ENCODE peak calls at places on chromosomes 12 and 14, in nine cellular contexts. U is GM23338, F is stomach, M is Panc1, Q is sigmoid colon, T is HepG2, L is transverse colon, V is GM12878, D is suprapubic skin. K is an unnamed sample.

GRCh38 chr12:56164345-56164729 is 6.2 kb downstream of the MYL6 start:
- DNase-seq in U (no peak), F (no peak), M (no peak), Q (no peak), T (no peak), L (no peak), V (no peak), D (no peak), K (no peak)

GRCh38 chr12:68899251-68899771 is 33.7 kb downstream of the CPM start:
- DNase-seq in U (no peak), F (peak), M (no peak), Q (peak), T (peak), L (peak), V (no peak), D (no peak), K (peak)

GRCh38 chr14:92513966-92514843 is 624 bp downstream of the RIN3 start:
- DNase-seq in U (peak), F (no peak), M (no peak), Q (peak), T (peak), L (peak), V (no peak), D (no peak), K (no peak)

GRCh38 chr14:79704406-79704805 is 506.9 kb downstream of the DIO2 start:
- DNase-seq in U (no peak), F (no peak), M (no peak), Q (no peak), T (no peak), L (no peak), V (no peak), D (no peak), K (no peak)

GRCh38 chr12:9706081-9706685 is 26.7 kb downstream of the CLECL1 start:
- DNase-seq in U (no peak), F (no peak), M (no peak), Q (no peak), T (no peak), L (no peak), V (no peak), D (no peak), K (no peak)

GRCh38 chr12:113334786-113335539 is at the start of gene SLC8B1:
- DNase-seq in U (peak), F (peak), M (no peak), Q (peak), T (peak), L (peak), V (no peak), D (peak), K (peak)

GRCh38 chr14:75333523-75334190 is 55.0 kb downstream of the FOS start:
- DNase-seq in U (no peak), F (no peak), M (no peak), Q (peak), T (no peak), L (no peak), V (no peak), D (no peak), K (no peak)

GRCh38 chr12:27014859-27015729 is 910 bp upstream of the TM7SF3 start:
- DNase-seq in U (no peak), F (no peak), M (no peak), Q (no peak), T (no peak), L (no peak), V (no peak), D (no peak), K (no peak)

GRCh38 chr12:62268956-62269355 is 8.8 kb downstream of the USP15 start:
- DNase-seq in U (no peak), F (no peak), M (no peak), Q (no peak), T (no peak), L (no peak), V (no peak), D (no peak), K (no peak)

GRCh38 chr12:63995512-63995911 is 151.0 kb downstream of the SRGAP1 start:
- DNase-seq in U (no peak), F (no peak), M (no peak), Q (no peak), T (no peak), L (no peak), V (no peak), D (no peak), K (no peak)

GRCh38 chr12:93185369-93185741 is 192.4 kb upstream of the NUDT4 start:
- DNase-seq in U (no peak), F (no peak), M (no peak), Q (no peak), T (no peak), L (no peak), V (no peak), D (no peak), K (no peak)

GRCh38 chr12:58871557-58871956 is 48.7 kb downstream of the LRIG3 start:
- DNase-seq in U (no peak), F (no peak), M (no peak), Q (no peak), T (no peak), L (no peak), V (no peak), D (no peak), K (no peak)

GRCh38 chr14:95047754-95048153 is 109.6 kb downstream of the DICER1 start:
- DNase-seq in U (no peak), F (peak), M (no peak), Q (peak), T (no peak), L (no peak), V (no peak), D (no peak), K (no peak)

GRCh38 chr12:94535614-94535932 is 75.9 kb upstream of the CEP83 start:
- DNase-seq in U (no peak), F (no peak), M (no peak), Q (no peak), T (peak), L (no peak), V (no peak), D (no peak), K (peak)

GRCh38 chr12:31715283-31715825 is 13.5 kb downstream of the AMN1 start:
- DNase-seq in U (peak), F (no peak), M (no peak), Q (no peak), T (peak), L (no peak), V (peak), D (no peak), K (no peak)

GRCh38 chr12:19800884-19801283 is 361.6 kb downstream of the AEBP2 start:
- DNase-seq in U (no peak), F (no peak), M (no peak), Q (no peak), T (no peak), L (no peak), V (peak), D (no peak), K (no peak)

GRCh38 chr14:63777024-63777423 is 49.2 kb upstream of the SGPP1 start:
- DNase-seq in U (no peak), F (no peak), M (no peak), Q (no peak), T (peak), L (no peak), V (no peak), D (no peak), K (no peak)

GRCh38 chr14:93941293-93941910 is 14.3 kb downstream of the FAM181A start:
- DNase-seq in U (no peak), F (no peak), M (no peak), Q (no peak), T (no peak), L (no peak), V (no peak), D (no peak), K (no peak)

GRCh38 chr12:44968960-44969359 is 81.9 kb downstream of the DBX2 start:
- DNase-seq in U (no peak), F (no peak), M (no peak), Q (no peak), T (no peak), L (no peak), V (no peak), D (no peak), K (no peak)

GRCh38 chr14:76126066-76126465 is 25.7 kb upstream of the GPATCH2L start:
- DNase-seq in U (no peak), F (no peak), M (no peak), Q (no peak), T (no peak), L (no peak), V (no peak), D (no peak), K (no peak)

GRCh38 chr12:49019435-49020317 is 1.1 kb upstream of the PRKAG1 start:
- DNase-seq in U (peak), F (no peak), M (no peak), Q (no peak), T (peak), L (peak), V (no peak), D (peak), K (no peak)

GRCh38 chr12:40054554-40055226 is 51.2 kb downstream of the SLC2A13 start:
- DNase-seq in U (no peak), F (no peak), M (no peak), Q (peak), T (no peak), L (peak), V (no peak), D (no peak), K (no peak)

GRCh38 chr12:47356129-47356622 is 276.4 kb upstream of the AMIGO2 start:
- DNase-seq in U (no peak), F (no peak), M (no peak), Q (no peak), T (no peak), L (no peak), V (peak), D (no peak), K (no peak)

DNA sequence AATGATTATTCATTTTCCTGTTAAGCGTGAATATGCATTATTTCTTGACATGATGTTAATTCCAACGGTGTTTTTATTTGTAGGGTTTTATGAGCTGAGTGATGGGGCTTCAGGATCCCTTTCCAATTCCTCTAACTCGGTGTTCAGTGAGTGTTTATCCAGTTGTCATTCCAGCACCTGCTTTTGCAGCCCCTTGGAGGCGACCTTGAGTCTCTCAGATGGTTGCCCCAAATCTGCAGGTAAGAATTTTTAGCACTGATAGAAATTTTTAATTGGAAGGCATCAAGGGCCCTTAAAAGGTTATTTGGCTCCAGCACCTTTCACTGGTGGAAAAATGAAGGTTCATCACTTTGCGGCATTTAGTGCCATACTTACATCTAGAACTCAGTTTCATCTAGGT is 3.7 kb downstream of the DACT1 start:
- DNase-seq in U (no peak), F (no peak), M (no peak), Q (no peak), T (no peak), L (no peak), V (no peak), D (no peak), K (no peak)
- TF ChIP-seq CTCF in U (peak), F (no peak), M (no peak), Q (no peak), T (no peak), L (no peak), V (peak), D (no peak), K (no peak)

DNA sequence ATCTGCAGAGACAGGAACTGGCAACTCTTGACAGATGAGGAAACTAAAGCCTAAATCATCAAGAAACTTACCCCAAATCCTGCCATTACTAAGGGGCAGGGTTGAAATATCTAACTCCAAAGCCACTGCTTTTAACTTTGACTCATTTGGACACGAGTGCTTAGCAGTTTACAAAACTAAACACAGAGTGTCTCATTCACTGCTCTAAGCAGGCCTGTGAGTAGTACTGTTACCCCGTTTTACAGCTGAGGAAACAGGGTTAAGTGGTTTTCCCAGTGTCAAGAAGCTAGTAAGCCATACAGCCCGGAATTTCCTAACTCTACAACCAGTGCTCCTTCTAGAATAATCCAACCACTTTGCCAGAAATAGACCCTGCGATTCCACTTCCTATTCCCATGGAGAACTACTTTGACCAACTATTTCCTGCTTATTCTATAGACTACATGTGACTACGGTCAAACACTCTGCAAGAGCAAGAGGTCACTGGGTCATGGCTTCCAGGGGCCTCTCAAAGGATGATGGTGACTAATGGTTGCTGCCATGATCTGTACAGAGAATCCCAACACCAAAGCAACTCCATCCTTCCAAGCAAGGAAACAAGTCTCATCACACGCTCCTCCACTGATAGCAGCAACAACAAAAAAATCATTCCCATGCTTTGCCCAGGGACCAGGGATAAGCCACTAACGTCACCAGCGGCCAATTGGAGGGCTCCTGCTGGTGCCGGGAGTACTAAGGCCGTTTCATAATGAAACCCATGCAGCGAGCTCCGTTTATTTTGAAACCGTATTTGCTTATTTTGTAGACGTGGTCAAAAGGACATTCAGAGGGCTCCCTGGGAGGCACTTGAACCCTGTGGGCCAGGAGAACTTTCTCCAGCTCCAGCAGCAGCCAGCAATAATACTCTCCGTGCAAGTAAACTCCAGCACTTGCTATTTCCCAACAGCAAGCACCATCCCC is 56.3 kb downstream of the NUAK1 start:
- DNase-seq in U (no peak), F (no peak), M (no peak), Q (no peak), T (no peak), L (no peak), V (no peak), D (no peak), K (no peak)
- H3K27ac ChIP-seq in U (no peak), F (no peak), M (peak), Q (no peak), T (no peak), L (peak), V (no peak), D (no peak), K (no peak)

GRCh38 chr12:67269632-67270578 is 747 bp downstream of the CAND1 start:
- DNase-seq in U (peak), F (peak), M (no peak), Q (peak), T (peak), L (peak), V (no peak), D (peak), K (peak)
- TF ChIP-seq POLR2AphosphoS5 in U (peak), F (no peak), M (no peak), Q (no peak), T (no peak), L (no peak), V (no peak), D (no peak), K (peak)

DNA sequence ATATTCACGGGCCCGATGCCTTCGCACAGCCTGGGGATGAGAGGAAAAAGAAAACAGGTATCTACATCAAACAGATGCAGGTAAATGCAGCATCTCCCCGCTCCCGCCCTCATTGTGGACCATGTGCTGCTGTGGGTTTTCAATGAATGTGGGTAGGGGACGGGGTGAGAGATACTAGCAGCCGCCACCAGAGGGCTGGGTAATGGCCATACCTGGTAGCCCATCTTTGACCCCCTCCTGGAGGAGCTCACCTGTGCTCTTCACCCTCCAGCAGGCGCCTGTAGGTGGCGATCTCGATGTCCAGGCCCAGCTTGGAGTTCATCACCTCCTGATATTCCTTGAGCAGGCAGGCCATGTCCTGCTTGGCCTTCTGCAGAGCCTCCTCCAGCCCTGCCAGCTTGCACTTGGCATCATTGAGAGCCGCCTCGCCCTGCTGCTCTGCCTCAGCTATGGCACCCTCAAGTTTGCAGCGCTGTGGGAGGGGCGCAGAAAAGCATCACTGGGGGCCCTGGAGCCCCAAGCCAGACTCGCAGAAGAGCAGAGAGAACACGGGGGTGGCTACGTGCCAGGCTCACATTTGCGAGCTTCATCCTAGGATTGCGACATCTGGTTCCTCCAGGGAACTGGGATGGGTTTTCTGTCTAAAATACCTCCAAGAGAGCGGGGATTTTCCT is 10.2 kb downstream of the KRT82 start:
- DNase-seq in U (peak), F (no peak), M (no peak), Q (peak), T (peak), L (peak), V (no peak), D (peak), K (no peak)
- TF ChIP-seq CTCF in U (peak), F (no peak), M (peak), Q (no peak), T (peak), L (peak), V (peak), D (no peak), K (no peak)